ENCODE peak calls at places on chromosomes 5 and 9, in ten cellular contexts. X, W, V, J, Q, Z, B, D, L and N are unnamed samples.

GRCh38 chr9:81861644-81862043 is 66.6 kb upstream of the SPATA31D4 start:
- DNase-seq in V (no peak), L (no peak), W (no peak), D (no peak), J (no peak), Q (no peak), B (no peak), X (peak; percentile 38), Z (no peak), N (no peak)

GRCh38 chr5:179716286-179716685 is 16.3 kb upstream of the MAML1 start:
- DNase-seq in B (no peak), D (no peak), L (no peak), J (no peak), V (no peak), Z (no peak), X (no peak), Q (no peak), W (no peak), N (no peak)

GRCh38 chr5:157944077-157944633 is 85.2 kb upstream of the CLINT1 start:
- DNase-seq in V (no peak), J (no peak), D (no peak), Z (no peak), L (no peak), Q (no peak), X (no peak), W (no peak), B (no peak), N (no peak)

GRCh38 chr9:104494808-104495207 is 9.3 kb upstream of the OR13F1 start:
- DNase-seq in J (no peak), W (no peak), Q (no peak), D (no peak), L (no peak), X (no peak), Z (no peak), V (no peak), B (no peak), N (no peak)

GRCh38 chr5:150443242-150444075 is 6.1 kb downstream of the RPS14 start:
- DNase-seq in J (no peak), W (no peak), L (no peak), B (no peak), D (no peak), Q (no peak), V (no peak), X (no peak), Z (no peak), N (no peak)

GRCh38 chr5:53777864-53778618 is 217.6 kb downstream of the NDUFS4 start:
- DNase-seq in W (no peak), Q (no peak), V (no peak), Z (no peak), X (no peak), B (no peak), J (no peak), L (no peak), D (no peak), N (no peak)

GRCh38 chr9:130843049-130843908 is 8.2 kb downstream of the ABL1 start:
- DNase-seq in J (no peak), B (no peak), L (no peak), V (no peak), D (no peak), Z (no peak), X (no peak), Q (no peak), W (no peak), N (no peak)

GRCh38 chr5:18119156-18119785 is 485.0 kb downstream of the TAF11L14 start:
- DNase-seq in D (no peak), Z (no peak), W (no peak), J (no peak), V (no peak), L (no peak), B (no peak), X (no peak), Q (no peak), N (no peak)

GRCh38 chr5:13946111-13946510 is 1.6 kb upstream of the DNAH5 start:
- DNase-seq in V (peak; percentile 74), L (no peak), D (no peak), X (no peak), W (no peak), Q (no peak), Z (no peak), J (no peak), B (no peak), N (no peak)

GRCh38 chr5:122611401-122611800 is 163.5 kb upstream of the SNX2 start:
- DNase-seq in W (no peak), V (no peak), X (no peak), D (no peak), Q (no peak), L (no peak), J (no peak), Z (no peak), B (no peak), N (no peak)

GRCh38 chr5:73496984-73497457 is 1.2 kb upstream of the BTF3 start:
- DNase-seq in Q (no peak), J (no peak), Z (peak; percentile 88), X (peak; percentile 80), B (no peak), V (no peak), D (no peak), L (no peak), W (no peak), N (no peak)

GRCh38 chr9:79912641-79913040 is 340.9 kb downstream of the TLE4 start:
- DNase-seq in V (no peak), Z (no peak), X (no peak), D (no peak), W (no peak), J (no peak), Q (no peak), B (no peak), L (no peak), N (no peak)

GRCh38 chr9:8600914-8601680 is 801.5 kb upstream of the DMAC1 start:
- DNase-seq in J (no peak), L (no peak), Z (no peak), W (no peak), D (peak; percentile 40), X (no peak), B (no peak), Q (no peak), V (no peak), N (no peak)

GRCh38 chr9:16367605-16368424 is 502.7 kb downstream of the BNC2 start:
- DNase-seq in L (no peak), D (no peak), J (no peak), X (no peak), W (no peak), B (no peak), Q (no peak), Z (no peak), V (no peak), N (no peak)

DNA sequence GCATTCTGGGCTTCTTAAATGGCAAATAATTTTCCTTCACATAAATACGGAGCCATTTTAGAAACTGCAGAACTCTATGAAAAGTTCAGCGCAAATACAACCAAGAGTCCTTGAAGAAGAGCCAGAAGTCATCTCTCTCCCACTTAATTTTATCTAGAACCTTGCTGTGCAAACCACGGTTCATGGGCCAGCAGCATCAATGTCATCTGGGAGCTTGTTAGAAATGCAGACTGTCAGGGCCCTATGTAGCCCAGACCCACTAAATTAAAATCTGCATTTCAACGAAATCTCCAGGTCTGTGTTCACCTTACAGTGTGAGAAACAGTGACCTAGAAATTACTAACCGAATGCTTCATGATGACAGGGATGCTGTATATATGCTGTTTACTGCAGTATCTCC is 12.2 kb downstream of the EFNA5 start:
- DNase-seq in J (no peak), Q (no peak), L (no peak), B (no peak), X (no peak), Z (no peak), D (no peak), W (no peak), V (no peak), N (no peak)
- H3K27ac ChIP-seq in J (no peak overlapping the region), Q (no peak overlapping the region), L (no peak overlapping the region), B (no peak overlapping the region), X (no peak overlapping the region), Z (no peak overlapping the region), D (no peak overlapping the region), W (no peak overlapping the region), V (no peak overlapping the region), N (no peak overlapping the region)

DNA sequence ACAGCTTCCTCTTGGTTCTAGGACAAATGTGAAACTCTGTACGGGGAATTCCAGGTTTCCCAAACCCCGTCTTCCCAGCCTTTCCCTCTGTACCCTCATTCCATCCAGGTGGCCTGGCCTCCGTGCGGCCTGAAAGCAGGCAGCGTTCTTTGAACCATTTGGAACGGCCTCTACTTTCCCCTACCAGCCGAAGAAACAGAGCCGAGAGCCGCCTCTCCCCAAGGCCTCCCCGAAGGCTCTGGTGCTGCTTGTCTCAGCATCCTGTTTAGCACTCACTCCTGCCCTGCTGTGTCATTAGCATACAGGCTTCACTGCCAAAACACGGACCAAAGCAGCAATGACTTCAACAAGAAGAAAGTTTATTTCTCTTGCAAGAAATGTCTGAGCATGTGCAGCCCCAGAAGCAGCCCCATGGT is 137.7 kb downstream of the HSD17B3 start:
- DNase-seq in Q (no peak), L (no peak), V (no peak), D (peak; percentile 29), W (no peak), B (no peak), Z (no peak), J (no peak), X (no peak), N (no peak)
- H3K9me3 ChIP-seq in Q (no peaks in the 10 kb centered on the region), L (peaks cover 5% of the 10 kb centered on the region), V (no peaks in the 10 kb centered on the region), D (no peaks in the 10 kb centered on the region), W (no peaks in the 10 kb centered on the region), B (no peaks in the 10 kb centered on the region), Z (no peaks in the 10 kb centered on the region), J (no peaks in the 10 kb centered on the region), X (no peaks in the 10 kb centered on the region), N (no peaks in the 10 kb centered on the region)

GRCh38 chr5:39109616-39110015 is 35.4 kb upstream of the RICTOR start:
- DNase-seq in B (no peak), Q (no peak), W (no peak), X (no peak), V (no peak), J (no peak), D (no peak), L (no peak), Z (no peak), N (no peak)
- H3K27ac ChIP-seq in B (no peak overlapping the region), Q (no peak overlapping the region), W (no peak overlapping the region), X (peak overlapping the region; percentile 11), V (no peak overlapping the region), J (no peak overlapping the region), D (no peak overlapping the region), L (no peak overlapping the region), Z (no peak overlapping the region), N (no peak overlapping the region)

GRCh38 chr5:27144456-27144855 is 106.1 kb upstream of the CDH9 start:
- DNase-seq in Z (no peak), Q (no peak), L (no peak), B (no peak), X (no peak), D (no peak), W (no peak), V (no peak), J (no peak), N (no peak)

GRCh38 chr5:27137329-27137728 is 98.9 kb upstream of the CDH9 start:
- DNase-seq in D (no peak), W (no peak), J (no peak), L (no peak), Q (no peak), B (no peak), V (no peak), Z (no peak), X (no peak), N (no peak)

DNA sequence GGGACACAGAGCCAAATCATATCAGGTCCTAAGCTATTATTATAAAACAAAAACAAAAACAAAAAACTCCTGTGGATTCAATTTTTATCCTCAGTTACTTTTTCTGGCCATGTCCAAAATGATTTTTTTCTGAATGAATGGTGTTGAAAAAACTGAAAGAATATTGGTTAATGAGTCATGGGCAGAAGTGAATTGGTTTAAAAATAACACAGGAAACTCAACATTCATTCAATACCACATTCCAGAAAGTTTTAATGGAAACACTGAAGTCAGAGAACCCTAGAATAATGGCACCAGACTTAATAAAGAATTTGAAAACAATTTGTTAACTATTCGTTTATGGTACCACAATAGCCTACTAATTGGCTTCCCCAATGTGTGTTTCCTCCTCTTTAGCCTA is 102.4 kb upstream of the CDH9 start:
- DNase-seq in J (no peak), B (no peak), L (no peak), D (no peak), Z (no peak), V (no peak), Q (no peak), X (no peak), W (no peak), N (no peak)
- H3K9me3 ChIP-seq in J (no peaks in the 10 kb centered on the region), B (no peaks in the 10 kb centered on the region), L (no peaks in the 10 kb centered on the region), D (no peaks in the 10 kb centered on the region), Z (no peaks in the 10 kb centered on the region), V (no peaks in the 10 kb centered on the region), Q (no peaks in the 10 kb centered on the region), X (no peaks in the 10 kb centered on the region), W (no peaks in the 10 kb centered on the region), N (no peaks in the 10 kb centered on the region)